ENCODE peak calls at places on chromosome 21, in six cellular contexts. One of them, this sample, is unnamed.
A peak's percentile ranks its signal among the peaks of the same experiment; 100 is the strongest.

GRCh38 chr21:29208666-29209059 is 78.2 kb downstream of the MAP3K7CL start:
- DNase-seq in tibial nerve: no peak
- DNase-seq in psoas muscle: no peak
- DNase-seq in endothelial cell of umbilical vein: peak; percentile 84
- DNase-seq in adrenal gland: no peak
- DNase-seq in SJSA1: peak; percentile 53
- DNase-seq in this sample: peak; percentile 91

GRCh38 chr21:24025101-24025500 is 1582.2 kb downstream of the MRPL39 start:
- DNase-seq in tibial nerve: no peak
- DNase-seq in psoas muscle: no peak
- DNase-seq in endothelial cell of umbilical vein: peak; percentile 11
- DNase-seq in adrenal gland: no peak
- DNase-seq in SJSA1: no peak
- DNase-seq in this sample: no peak

GRCh38 chr21:39094847-39095525 is 88.3 kb downstream of the PSMG1 start:
- DNase-seq in tibial nerve: no peak
- DNase-seq in psoas muscle: no peak
- DNase-seq in endothelial cell of umbilical vein: peak; percentile 12
- DNase-seq in adrenal gland: no peak
- DNase-seq in SJSA1: peak; percentile 34
- DNase-seq in this sample: peak; percentile 5

GRCh38 chr21:37181059-37181458 is 86.1 kb downstream of the VPS26C start:
- DNase-seq in tibial nerve: no peak
- DNase-seq in psoas muscle: peak; percentile 56
- DNase-seq in endothelial cell of umbilical vein: no peak
- DNase-seq in adrenal gland: no peak
- DNase-seq in SJSA1: no peak
- DNase-seq in this sample: no peak

GRCh38 chr21:37550618-37551405 is 184.2 kb downstream of the DYRK1A start:
- DNase-seq in tibial nerve: no peak
- DNase-seq in psoas muscle: no peak
- DNase-seq in endothelial cell of umbilical vein: no peak
- DNase-seq in adrenal gland: no peak
- DNase-seq in SJSA1: no peak
- DNase-seq in this sample: no peak

GRCh38 chr21:37153935-37154350 is 80.9 kb downstream of the TTC3 start:
- DNase-seq in tibial nerve: no peak
- DNase-seq in psoas muscle: peak; percentile 58
- DNase-seq in endothelial cell of umbilical vein: peak; percentile 29
- DNase-seq in adrenal gland: peak; percentile 52
- DNase-seq in SJSA1: no peak
- DNase-seq in this sample: peak; percentile 22

GRCh38 chr21:43361493-43362296 is 65.2 kb downstream of the SIK1 start:
- DNase-seq in tibial nerve: peak; percentile 47
- DNase-seq in psoas muscle: peak; percentile 80
- DNase-seq in endothelial cell of umbilical vein: peak; percentile 16
- DNase-seq in adrenal gland: peak; percentile 61
- DNase-seq in SJSA1: no peak
- DNase-seq in this sample: no peak

GRCh38 chr21:38144193-38144592 is 112.6 kb upstream of the KCNJ15 start:
- DNase-seq in tibial nerve: no peak
- DNase-seq in psoas muscle: no peak
- DNase-seq in endothelial cell of umbilical vein: no peak
- DNase-seq in adrenal gland: no peak
- DNase-seq in SJSA1: no peak
- DNase-seq in this sample: no peak

GRCh38 chr21:37008705-37009104 is 2.2 kb downstream of the RIPPLY3 start:
- DNase-seq in tibial nerve: no peak
- DNase-seq in psoas muscle: no peak
- DNase-seq in endothelial cell of umbilical vein: no peak
- DNase-seq in adrenal gland: no peak
- DNase-seq in SJSA1: no peak
- DNase-seq in this sample: peak; percentile 16

GRCh38 chr21:35943752-35944151 is 116.6 kb downstream of the SETD4 start:
- DNase-seq in tibial nerve: no peak
- DNase-seq in psoas muscle: no peak
- DNase-seq in endothelial cell of umbilical vein: no peak
- DNase-seq in adrenal gland: no peak
- DNase-seq in SJSA1: no peak
- DNase-seq in this sample: no peak

GRCh38 chr21:28632718-28633408 is 359.8 kb downstream of the LTN1 start:
- DNase-seq in tibial nerve: no peak
- DNase-seq in psoas muscle: no peak
- DNase-seq in endothelial cell of umbilical vein: peak; percentile 58
- DNase-seq in adrenal gland: no peak
- DNase-seq in SJSA1: peak; percentile 72
- DNase-seq in this sample: no peak

GRCh38 chr21:33229776-33230517 is at the start of gene IFNAR2:
- DNase-seq in tibial nerve: peak; percentile 43
- DNase-seq in psoas muscle: peak; percentile 87
- DNase-seq in endothelial cell of umbilical vein: peak; percentile 62
- DNase-seq in adrenal gland: peak; percentile 72
- DNase-seq in SJSA1: peak; percentile 70
- DNase-seq in this sample: peak; percentile 70

GRCh38 chr21:39969691-39970364 is 102.6 kb downstream of the PCP4 start:
- DNase-seq in tibial nerve: no peak
- DNase-seq in psoas muscle: no peak
- DNase-seq in endothelial cell of umbilical vein: no peak
- DNase-seq in adrenal gland: no peak
- DNase-seq in SJSA1: no peak
- DNase-seq in this sample: no peak

GRCh38 chr21:46022551-46023107 is 41.1 kb downstream of the COL6A1 start:
- DNase-seq in tibial nerve: peak; percentile 46
- DNase-seq in psoas muscle: peak; percentile 77
- DNase-seq in endothelial cell of umbilical vein: no peak
- DNase-seq in adrenal gland: no peak
- DNase-seq in SJSA1: no peak
- DNase-seq in this sample: no peak
- H3K4me3 ChIP-seq in tibial nerve: no peak overlapping the region
- H3K4me3 ChIP-seq in psoas muscle: no peak overlapping the region
- H3K4me3 ChIP-seq in endothelial cell of umbilical vein: no peak overlapping the region
- H3K4me3 ChIP-seq in adrenal gland: no peak overlapping the region
- H3K4me3 ChIP-seq in SJSA1: no peak overlapping the region
- H3K4me3 ChIP-seq in this sample: no peak overlapping the region

GRCh38 chr21:25566645-25567044 is 40.6 kb downstream of the MRPL39 start:
- DNase-seq in tibial nerve: no peak
- DNase-seq in psoas muscle: no peak
- DNase-seq in endothelial cell of umbilical vein: no peak
- DNase-seq in adrenal gland: no peak
- DNase-seq in SJSA1: no peak
- DNase-seq in this sample: no peak
- H3K27ac ChIP-seq in tibial nerve: no peak overlapping the region
- H3K27ac ChIP-seq in psoas muscle: no peak overlapping the region
- H3K27ac ChIP-seq in endothelial cell of umbilical vein: no peak overlapping the region
- H3K27ac ChIP-seq in adrenal gland: no peak overlapping the region
- H3K27ac ChIP-seq in SJSA1: no peak overlapping the region
- H3K27ac ChIP-seq in this sample: no peak overlapping the region

DNA sequence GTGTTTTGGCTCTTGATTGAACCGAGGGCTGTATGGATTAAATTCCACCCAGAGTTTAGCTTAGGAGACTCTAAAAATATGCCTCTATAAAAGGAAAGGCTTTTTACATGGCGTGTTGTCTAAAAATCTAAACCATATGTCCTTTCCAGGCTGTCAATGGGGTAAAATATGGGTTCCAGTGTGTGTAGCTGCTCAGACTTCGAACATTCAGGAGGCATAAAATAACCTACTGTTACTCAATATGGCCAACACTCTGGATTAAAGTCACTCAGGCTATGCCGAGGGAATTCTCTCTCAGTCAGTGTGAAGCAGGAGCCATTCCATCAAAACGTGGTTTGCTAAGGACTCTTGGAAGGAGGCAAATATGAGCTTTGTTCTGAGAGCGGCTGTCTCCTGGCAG is 135.3 kb downstream of the RUNX1 start:
- DNase-seq in tibial nerve: no peak
- DNase-seq in psoas muscle: no peak
- DNase-seq in endothelial cell of umbilical vein: no peak
- DNase-seq in adrenal gland: no peak
- DNase-seq in SJSA1: no peak
- DNase-seq in this sample: no peak
- H3K4me1 ChIP-seq in tibial nerve: no peaks in the 10 kb centered on the region
- H3K4me1 ChIP-seq in psoas muscle: no peaks in the 10 kb centered on the region
- H3K4me1 ChIP-seq in endothelial cell of umbilical vein: no peaks in the 10 kb centered on the region
- H3K4me1 ChIP-seq in adrenal gland: no peaks in the 10 kb centered on the region
- H3K4me1 ChIP-seq in SJSA1: peaks cover 52% of the 10 kb centered on the region
- H3K4me1 ChIP-seq in this sample: no peaks in the 10 kb centered on the region

GRCh38 chr21:41509206-41509496 is 1.2 kb upstream of the TMPRSS2 start:
- DNase-seq in tibial nerve: no peak
- DNase-seq in psoas muscle: no peak
- DNase-seq in endothelial cell of umbilical vein: no peak
- DNase-seq in adrenal gland: no peak
- DNase-seq in SJSA1: no peak
- DNase-seq in this sample: no peak

GRCh38 chr21:41506526-41507520 is 1.1 kb downstream of the TMPRSS2 start:
- DNase-seq in tibial nerve: no peak
- DNase-seq in psoas muscle: no peak
- DNase-seq in endothelial cell of umbilical vein: no peak
- DNase-seq in adrenal gland: no peak
- DNase-seq in SJSA1: no peak
- DNase-seq in this sample: no peak

GRCh38 chr21:41506005-41506404 is 2.0 kb downstream of the TMPRSS2 start:
- DNase-seq in tibial nerve: no peak
- DNase-seq in psoas muscle: no peak
- DNase-seq in endothelial cell of umbilical vein: no peak
- DNase-seq in adrenal gland: no peak
- DNase-seq in SJSA1: no peak
- DNase-seq in this sample: no peak

GRCh38 chr21:41508415-41509205 is 652 bp upstream of the TMPRSS2 start:
- DNase-seq in tibial nerve: no peak
- DNase-seq in psoas muscle: no peak
- DNase-seq in endothelial cell of umbilical vein: no peak
- DNase-seq in adrenal gland: no peak
- DNase-seq in SJSA1: no peak
- DNase-seq in this sample: no peak

DNA sequence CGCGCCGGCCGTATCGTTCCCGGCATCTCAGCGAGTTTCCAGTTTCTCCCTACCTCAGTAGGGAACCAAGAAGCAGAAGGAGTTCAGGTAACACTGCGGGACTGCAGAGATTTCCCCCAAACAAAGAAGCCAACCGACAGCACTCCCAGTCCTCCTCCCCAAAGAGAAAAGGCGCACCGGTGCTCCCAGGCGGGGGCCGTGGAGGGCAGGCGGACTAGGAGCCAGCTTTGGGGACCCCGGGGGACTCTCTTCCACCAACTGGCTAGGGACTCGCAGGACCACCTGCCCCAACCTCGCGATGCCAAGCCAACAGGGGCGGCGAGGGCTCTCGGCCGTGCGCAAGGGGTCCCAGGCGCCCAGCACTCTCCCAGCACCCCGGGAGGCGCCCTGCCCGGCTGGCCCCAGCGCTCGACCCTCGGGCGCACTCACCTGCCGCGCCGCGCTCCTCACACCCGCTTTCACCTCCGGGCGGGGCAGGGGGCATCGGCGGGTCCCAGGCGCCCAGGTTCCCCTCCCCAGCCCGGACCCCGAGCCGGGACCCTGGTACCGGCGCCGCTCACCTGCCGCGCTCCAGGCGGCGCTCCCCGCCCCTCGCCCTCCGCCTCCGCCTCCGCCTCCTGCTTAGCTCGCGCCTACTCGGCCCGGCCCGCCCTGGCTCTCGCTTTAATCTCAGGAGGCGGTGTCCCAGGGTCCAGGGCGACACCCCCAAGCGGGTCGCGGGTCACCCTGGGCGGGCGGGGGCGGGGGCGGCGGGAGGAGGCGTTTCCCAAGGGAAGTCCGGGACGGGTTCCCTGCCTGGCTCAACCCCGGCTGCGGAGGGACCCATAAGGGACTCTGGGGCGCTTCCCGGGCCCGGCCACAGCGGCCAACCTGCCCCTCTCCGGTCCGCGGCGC is at the start of gene TMPRSS2:
- DNase-seq in tibial nerve: no peak
- DNase-seq in psoas muscle: no peak
- DNase-seq in endothelial cell of umbilical vein: no peak
- DNase-seq in adrenal gland: no peak
- DNase-seq in SJSA1: no peak
- DNase-seq in this sample: no peak
- H3K4me3 ChIP-seq in tibial nerve: no peak within 1 kb of the TSS
- H3K4me3 ChIP-seq in psoas muscle: no peak within 1 kb of the TSS
- H3K4me3 ChIP-seq in endothelial cell of umbilical vein: no peak within 1 kb of the TSS
- H3K4me3 ChIP-seq in adrenal gland: no peak within 1 kb of the TSS
- H3K4me3 ChIP-seq in SJSA1: no peak within 1 kb of the TSS
- H3K4me3 ChIP-seq in this sample: no peak within 1 kb of the TSS